ENCODE peak calls at places on chromosomes 13 and 19, in ten cellular contexts. Z is left ventricle myocardium inferior, Y is endodermal cell, K is cardiac fibroblast, D is astrocyte of the spinal cord, C is fibroblast of mammary gland, X is neural progenitor cell, R is lung, O is heart right ventricle, L is adrenal gland. S is an unnamed sample.

GRCh38 chr19:572140-572890 is at the start of gene BSG:
- DNase-seq in Z (peak; percentile 98), Y (peak; percentile 99), K (peak; percentile 97), D (peak; percentile 97), C (peak; percentile 95), X (peak; percentile 100), R (peak; percentile 99), O (peak; percentile 98), L (peak; percentile 98), S (peak; percentile 82)

GRCh38 chr13:95956589-95957148 is 96.5 kb downstream of the UGGT2 start:
- DNase-seq in Z (no peak), Y (no peak), K (peak; percentile 57), D (peak; percentile 9), C (peak; percentile 22), X (no peak), R (no peak), O (no peak), L (no peak), S (no peak)

GRCh38 chr13:80469841-80470378 is 129.0 kb upstream of the SPRY2 start:
- DNase-seq in Z (peak; percentile 77), Y (no peak), K (peak; percentile 98), D (peak; percentile 92), C (peak; percentile 99), X (no peak), R (peak; percentile 59), O (peak; percentile 50), L (peak; percentile 73), S (peak; percentile 55)

GRCh38 chr13:36493046-36493445 is 60.8 kb downstream of the CCNA1 start:
- DNase-seq in Z (no peak), Y (no peak), K (peak; percentile 52), D (no peak), C (no peak), X (no peak), R (no peak), O (no peak), L (no peak), S (no peak)

GRCh38 chr19:53101518-53101917 is 1.7 kb downstream of the ZNF160 start:
- DNase-seq in Z (no peak), Y (no peak), K (peak; percentile 24), D (no peak), C (peak; percentile 14), X (no peak), R (no peak), O (no peak), L (no peak), S (no peak)

GRCh38 chr19:32396046-32396652 is 9.4 kb upstream of the DPY19L3 start:
- DNase-seq in Z (no peak), Y (no peak), K (peak; percentile 22), D (no peak), C (peak; percentile 11), X (no peak), R (no peak), O (no peak), L (no peak), S (no peak)

GRCh38 chr19:51509823-51510660 is 8.4 kb upstream of the SIGLEC12 start:
- DNase-seq in Z (no peak), Y (no peak), K (no peak), D (no peak), C (no peak), X (no peak), R (no peak), O (no peak), L (no peak), S (no peak)

GRCh38 chr19:33064117-33064777 is 441 bp downstream of the RHPN2 start:
- DNase-seq in Z (no peak), Y (peak; percentile 89), K (no peak), D (no peak), C (no peak), X (no peak), R (peak; percentile 50), O (peak; percentile 27), L (no peak), S (no peak)

GRCh38 chr13:32829676-32830091 is 186.5 kb upstream of the KL start:
- DNase-seq in Z (no peak), Y (peak; percentile 83), K (peak; percentile 48), D (peak; percentile 72), C (peak; percentile 47), X (no peak), R (no peak), O (no peak), L (no peak), S (no peak)

GRCh38 chr13:95246292-95247082 is 54.8 kb downstream of the ABCC4 start:
- DNase-seq in Z (no peak), Y (no peak), K (no peak), D (no peak), C (no peak), X (no peak), R (no peak), O (no peak), L (no peak), S (no peak)

GRCh38 chr13:37640499-37640898 is 41.9 kb upstream of the POSTN start:
- DNase-seq in Z (no peak), Y (no peak), K (peak; percentile 89), D (peak; percentile 80), C (peak; percentile 81), X (peak; percentile 44), R (no peak), O (no peak), L (no peak), S (peak; percentile 47)

GRCh38 chr13:99489028-99489427 is 12.2 kb upstream of the TM9SF2 start:
- DNase-seq in Z (no peak), Y (no peak), K (no peak), D (no peak), C (no peak), X (no peak), R (no peak), O (no peak), L (no peak), S (no peak)

DNA sequence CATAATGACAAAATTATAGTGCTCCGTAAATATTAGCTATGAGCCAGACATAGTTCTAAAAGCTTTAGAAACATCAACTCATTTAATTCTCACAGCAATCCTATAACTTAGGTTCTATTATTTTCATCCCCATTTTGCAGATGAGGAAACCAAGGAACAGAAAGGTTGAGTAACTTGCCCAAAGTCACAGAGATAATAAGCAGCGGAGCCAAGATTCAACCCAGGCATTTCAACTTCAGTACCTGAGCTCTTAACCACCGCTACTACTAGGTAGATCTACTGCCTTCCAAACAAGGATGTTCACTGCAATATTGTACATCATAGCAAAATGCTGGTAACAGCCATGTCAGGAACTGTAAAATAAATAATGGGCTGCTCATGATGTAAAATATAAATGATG is 39.9 kb downstream of the ELF1 start:
- DNase-seq in Z (no peak), Y (no peak), K (no peak), D (no peak), C (no peak), X (no peak), R (no peak), O (no peak), L (no peak), S (no peak)
- H3K4me3 ChIP-seq in Z (peak overlapping the region; percentile 58), Y (no peak overlapping the region), K (no peak overlapping the region), D (no peak overlapping the region), C (no peak overlapping the region), X (no peak overlapping the region), R (no peak overlapping the region), O (peak overlapping the region; percentile 37), L (no peak overlapping the region), S (no peak overlapping the region)

DNA sequence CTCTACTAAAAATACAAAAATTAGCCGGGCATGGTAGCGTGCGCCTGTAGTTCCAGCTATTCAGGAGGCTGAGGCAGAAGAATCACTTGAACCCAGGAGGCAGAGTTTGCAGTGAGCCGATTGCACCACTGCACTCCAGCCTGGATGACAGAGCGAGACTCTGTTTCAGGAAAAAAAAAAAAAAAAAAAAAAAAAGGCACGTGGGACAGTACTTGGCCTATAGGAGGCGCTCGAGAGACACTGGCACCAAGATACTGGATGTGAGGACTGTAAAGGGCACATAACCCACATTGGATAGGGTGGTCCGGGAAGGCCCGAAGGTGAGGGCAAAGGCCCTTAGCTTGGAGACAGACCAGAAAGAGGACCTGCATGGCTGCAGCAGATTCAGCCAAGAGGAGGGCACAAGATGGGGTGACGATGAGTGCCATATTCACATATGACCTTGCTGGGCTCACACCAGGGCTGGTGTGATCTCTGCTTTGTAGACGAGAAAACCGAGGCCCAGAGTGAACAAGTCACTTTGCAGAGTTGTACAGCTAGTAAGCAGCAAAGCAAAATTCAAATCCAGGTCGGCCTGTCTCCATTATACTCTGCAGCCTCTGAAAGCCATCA is 89.4 kb downstream of the DPF1 start:
- DNase-seq in Z (no peak), Y (peak; percentile 83), K (peak; percentile 72), D (peak; percentile 28), C (peak; percentile 59), X (peak; percentile 78), R (no peak), O (no peak), L (peak; percentile 31), S (no peak)
- TF ChIP-seq CTCF in Z (peak; percentile 50), Y (peak; percentile 79), K (peak; percentile 71), D (peak; percentile 69), C (peak; percentile 68), X (peak; percentile 66), R (no peak), O (peak; percentile 38), L (no peak), S (peak; percentile 71)

GRCh38 chr19:16144216-16144581 is 714 bp downstream of the HSH2D start:
- DNase-seq in Z (no peak), Y (no peak), K (no peak), D (no peak), C (no peak), X (no peak), R (no peak), O (no peak), L (no peak), S (no peak)
- H3K4me3 ChIP-seq in Z (no peak overlapping the region), Y (no peak overlapping the region), K (no peak overlapping the region), D (no peak overlapping the region), C (no peak overlapping the region), X (no peak overlapping the region), R (no peak overlapping the region), O (no peak overlapping the region), L (no peak overlapping the region), S (no peak overlapping the region)

GRCh38 chr19:2260341-2260751 is 4.1 kb upstream of the JSRP1 start:
- DNase-seq in Z (no peak), Y (no peak), K (no peak), D (no peak), C (peak; percentile 54), X (no peak), R (no peak), O (no peak), L (no peak), S (no peak)

GRCh38 chr19:2255982-2256685 is at the start of gene JSRP1:
- DNase-seq in Z (no peak), Y (no peak), K (no peak), D (no peak), C (no peak), X (no peak), R (no peak), O (no peak), L (no peak), S (no peak)

GRCh38 chr19:2259331-2259730 is 3.1 kb upstream of the JSRP1 start:
- DNase-seq in Z (no peak), Y (no peak), K (peak; percentile 70), D (no peak), C (peak; percentile 48), X (no peak), R (no peak), O (no peak), L (no peak), S (no peak)

GRCh38 chr19:2266183-2266993 is 10.2 kb upstream of the JSRP1 start:
- DNase-seq in Z (peak; percentile 89), Y (no peak), K (peak; percentile 82), D (peak; percentile 71), C (peak; percentile 82), X (no peak), R (peak; percentile 83), O (peak; percentile 86), L (peak; percentile 86), S (peak; percentile 15)

GRCh38 chr19:2261438-2262172 is 5.4 kb upstream of the JSRP1 start:
- DNase-seq in Z (no peak), Y (peak; percentile 84), K (peak; percentile 48), D (no peak), C (peak; percentile 43), X (peak; percentile 48), R (no peak), O (no peak), L (peak; percentile 60), S (no peak)
- TF ChIP-seq CTCF in Z (peak; percentile 65), Y (peak; percentile 87), K (peak; percentile 77), D (peak; percentile 71), C (peak; percentile 70), X (peak; percentile 62), R (no peak), O (peak; percentile 53), L (peak; percentile 44), S (peak; percentile 68)